ENCODE peak calls at places on chromosomes 3 and 15, in nine cellular contexts. E, Z, M, N, W, C, G, S and A are unnamed samples.

GRCh38 chr3:73625124-73625665 is 454 bp upstream of the PDZRN3 start:
- DNase-seq in M (peak), N (no peak), E (peak), S (peak), Z (no peak), W (peak), C (no peak), G (no peak), A (no peak)

GRCh38 chr3:127629462-127630403 is 748 bp downstream of the PODXL2 start:
- DNase-seq in W (no peak), E (peak), C (no peak), N (no peak), Z (no peak), G (no peak), M (peak), S (no peak), A (no peak)

GRCh38 chr3:11601446-11602241 is 42.1 kb downstream of the VGLL4 start:
- DNase-seq in M (no peak), S (peak), G (no peak), E (no peak), W (peak), C (no peak), Z (no peak), N (no peak), A (no peak)

GRCh38 chr3:121529308-121529707 is 16.5 kb downstream of the POLQ start:
- DNase-seq in G (no peak), N (no peak), S (peak), M (no peak), E (no peak), W (no peak), C (no peak), Z (no peak), A (no peak)

GRCh38 chr3:194905696-194906095 is 220.0 kb downstream of the FAM43A start:
- DNase-seq in M (no peak), W (no peak), C (no peak), E (no peak), G (no peak), S (peak), Z (no peak), N (no peak), A (no peak)

GRCh38 chr3:134857356-134857755 is 62.3 kb downstream of the EPHB1 start:
- DNase-seq in G (no peak), S (no peak), M (no peak), Z (no peak), W (no peak), C (no peak), E (no peak), N (no peak), A (no peak)

GRCh38 chr3:73786346-73786807 is 161.6 kb upstream of the PDZRN3 start:
- DNase-seq in M (no peak), Z (no peak), W (peak), S (peak), N (peak), E (no peak), C (peak), G (no peak), A (no peak)

GRCh38 chr3:56744016-56744415 is 57.7 kb downstream of the ARHGEF3 start:
- DNase-seq in W (no peak), E (no peak), Z (no peak), S (no peak), G (no peak), C (no peak), N (no peak), M (no peak), A (no peak)

GRCh38 chr3:26652157-26652556 is 29.6 kb downstream of the LRRC3B start:
- DNase-seq in M (no peak), W (no peak), G (no peak), E (peak), S (no peak), N (no peak), Z (no peak), C (no peak), A (no peak)

GRCh38 chr3:64084640-64085039 is 61.3 kb upstream of the PSMD6 start:
- DNase-seq in Z (no peak), W (no peak), E (no peak), M (no peak), S (peak), N (no peak), G (no peak), C (peak), A (no peak)

GRCh38 chr15:39300451-39301153 is 280.3 kb upstream of the THBS1 start:
- DNase-seq in M (no peak), C (no peak), S (peak), E (no peak), G (no peak), N (no peak), Z (no peak), W (no peak), A (peak)

GRCh38 chr3:14717307-14717706 is 42.4 kb downstream of the C3orf20 start:
- DNase-seq in S (no peak), C (no peak), Z (no peak), M (no peak), W (no peak), G (no peak), E (no peak), N (no peak), A (no peak)

GRCh38 chr3:188404124-188404523 is 250.2 kb downstream of the LPP start:
- DNase-seq in S (no peak), Z (no peak), E (no peak), C (no peak), W (no peak), N (no peak), G (no peak), M (no peak), A (no peak)

GRCh38 chr3:170690133-170690981 is 104.5 kb upstream of the SLC7A14 start:
- DNase-seq in M (peak), W (peak), C (no peak), G (peak), Z (no peak), S (peak), E (peak), N (no peak), A (peak)

GRCh38 chr15:81897011-81897677 is 148.7 kb downstream of the MEX3B start:
- DNase-seq in M (no peak), W (no peak), N (peak), C (no peak), S (peak), Z (no peak), G (no peak), E (no peak), A (no peak)

GRCh38 chr3:186281172-186281571 is 80.9 kb downstream of the DGKG start:
- DNase-seq in G (no peak), W (no peak), Z (no peak), N (peak), C (no peak), M (no peak), S (peak), E (no peak), A (no peak)

GRCh38 chr3:69088033-69088432 is 3.3 kb downstream of the ARL6IP5 start:
- DNase-seq in N (no peak), E (no peak), M (no peak), C (no peak), Z (no peak), W (no peak), S (peak), G (no peak), A (no peak)

GRCh38 chr3:100776736-100777135 is 67.4 kb downstream of the TFG start:
- DNase-seq in W (no peak), C (no peak), G (no peak), M (no peak), N (no peak), Z (no peak), S (no peak), E (no peak), A (peak)
- TF ChIP-seq CTCF in W (no peak), C (peak), G (no peak), M (no peak), N (no peak), Z (no peak), S (no peak), E (no peak), A (no peak)

GRCh38 chr15:68608206-68608843 is 29.5 kb downstream of the CORO2B start:
- DNase-seq in S (peak), N (no peak), G (no peak), E (peak), C (no peak), Z (peak), W (peak), M (peak), A (no peak)
- TF ChIP-seq CTCF in S (no peak), N (no peak), G (no peak), E (no peak), C (no peak), Z (no peak), W (no peak), M (no peak), A (no peak)

GRCh38 chr3:48927928-48928327 is 9.3 kb downstream of the ARIH2 start:
- DNase-seq in W (no peak), M (no peak), Z (no peak), G (no peak), S (no peak), C (no peak), N (no peak), E (no peak), A (no peak)
- TF ChIP-seq CTCF in W (no peak), M (no peak), Z (no peak), G (no peak), S (no peak), C (no peak), N (no peak), E (no peak), A (no peak)

GRCh38 chr3:1439395-1439794 is 346.6 kb downstream of the CNTN6 start:
- DNase-seq in Z (no peak), M (peak), S (no peak), W (no peak), C (no peak), N (no peak), E (peak), G (no peak), A (peak)
- TF ChIP-seq CTCF in Z (no peak), M (no peak), S (no peak), W (no peak), C (no peak), N (no peak), E (no peak), G (no peak), A (no peak)

GRCh38 chr15:72285927-72286516 is 13.7 kb upstream of the PARP6 start:
- DNase-seq in S (peak), C (no peak), N (no peak), E (peak), M (peak), W (no peak), Z (no peak), G (no peak), A (peak)
- TF ChIP-seq CTCF in S (peak), C (peak), N (peak), E (peak), M (peak), W (peak), Z (no peak), G (no peak), A (peak)

GRCh38 chr3:138265745-138266144 is 63.9 kb downstream of the NME9 start:
- DNase-seq in G (no peak), W (no peak), N (no peak), M (no peak), Z (no peak), S (no peak), E (no peak), C (no peak), A (no peak)

GRCh38 chr3:138260636-138261035 is 69.0 kb downstream of the NME9 start:
- DNase-seq in G (no peak), S (no peak), N (no peak), M (no peak), E (no peak), W (no peak), C (no peak), Z (no peak), A (no peak)

GRCh38 chr3:138259126-138259525 is 70.5 kb downstream of the NME9 start:
- DNase-seq in G (no peak), E (no peak), Z (no peak), S (no peak), C (no peak), M (no peak), W (no peak), N (no peak), A (no peak)

GRCh38 chr3:138267083-138267482 is 62.6 kb downstream of the NME9 start:
- DNase-seq in G (no peak), W (no peak), N (no peak), S (no peak), C (no peak), M (no peak), E (no peak), Z (no peak), A (no peak)

GRCh38 chr3:138263104-138263503 is 66.5 kb downstream of the NME9 start:
- DNase-seq in N (no peak), M (no peak), W (no peak), Z (no peak), C (no peak), E (no peak), G (no peak), S (no peak), A (no peak)
- TF ChIP-seq CTCF in N (peak), M (no peak), W (no peak), Z (no peak), C (peak), E (no peak), G (no peak), S (no peak), A (no peak)

DNA sequence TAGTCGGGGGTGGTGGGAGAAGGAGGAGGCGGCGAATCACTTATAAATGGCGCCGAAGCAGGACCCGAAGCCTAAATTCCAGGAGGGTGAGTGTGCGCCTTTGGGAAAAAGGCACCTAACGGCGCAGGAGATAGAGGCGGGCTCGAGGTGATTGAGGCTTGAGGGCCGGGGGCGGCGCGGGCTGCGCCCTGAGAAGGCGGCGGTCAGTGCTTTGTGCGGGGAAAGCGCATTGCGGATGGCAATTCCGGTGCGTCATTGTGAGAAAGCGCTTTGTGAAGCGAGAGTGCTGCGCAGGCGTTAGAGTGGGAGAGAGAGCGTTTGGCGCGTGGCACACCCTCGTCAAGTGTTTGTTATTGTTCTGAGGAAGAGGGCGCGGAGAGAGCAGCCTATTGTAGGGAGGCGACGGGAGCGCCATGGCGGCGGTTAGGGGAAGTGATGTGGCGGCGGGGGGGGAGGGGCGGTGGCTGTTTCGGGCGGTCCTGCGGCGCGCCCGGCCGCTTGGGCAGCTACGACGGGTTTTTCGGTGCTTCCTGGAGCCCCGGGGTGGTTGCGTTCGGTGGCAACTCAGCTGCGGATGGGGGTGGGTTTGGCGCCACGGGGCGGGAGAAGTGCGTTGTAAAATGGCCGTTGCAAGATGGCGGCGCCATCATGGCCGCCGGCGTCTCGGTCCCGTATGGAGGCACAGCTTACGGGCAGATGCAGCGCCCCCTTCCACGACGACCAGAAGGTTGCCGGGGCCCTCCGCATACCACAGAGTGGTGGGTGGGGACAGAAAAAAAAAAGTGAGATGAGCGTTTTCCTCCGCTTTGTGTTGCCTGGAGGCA is 494 bp downstream of the MORF4L1 start:
- DNase-seq in S (peak), M (peak), E (peak), G (peak), W (peak), C (peak), Z (peak), N (peak), A (peak)
- TF ChIP-seq CTCF in S (peak), M (no peak), E (peak), G (no peak), W (peak), C (peak), Z (no peak), N (peak), A (peak)

GRCh38 chr15:62125763-62126162 is 39.3 kb downstream of the C2CD4B start:
- DNase-seq in N (peak), G (no peak), M (peak), S (peak), C (no peak), Z (no peak), W (no peak), E (peak), A (peak)
- TF ChIP-seq CTCF in N (peak), G (no peak), M (peak), S (peak), C (peak), Z (no peak), W (peak), E (peak), A (peak)

GRCh38 chr3:48413611-48414010 is 16.3 kb downstream of the PLXNB1 start:
- DNase-seq in N (no peak), M (no peak), S (no peak), G (no peak), Z (no peak), C (no peak), E (no peak), W (no peak), A (no peak)

GRCh38 chr3:48416546-48416945 is 13.3 kb downstream of the PLXNB1 start:
- DNase-seq in E (no peak), N (no peak), Z (no peak), W (no peak), G (no peak), S (no peak), C (no peak), M (no peak), A (no peak)

GRCh38 chr3:48416091-48416505 is 13.8 kb downstream of the PLXNB1 start:
- DNase-seq in E (no peak), S (no peak), Z (no peak), N (no peak), C (no peak), M (no peak), W (no peak), G (no peak), A (no peak)

GRCh38 chr3:48414376-48415250 is 15.3 kb downstream of the PLXNB1 start:
- DNase-seq in Z (no peak), M (no peak), C (no peak), G (no peak), N (no peak), W (no peak), S (no peak), E (no peak), A (no peak)

GRCh38 chr3:48415251-48415953 is 14.5 kb downstream of the PLXNB1 start:
- DNase-seq in E (no peak), W (no peak), M (no peak), S (no peak), N (no peak), C (no peak), Z (no peak), G (no peak), A (no peak)
- TF ChIP-seq CTCF in E (no peak), W (no peak), M (no peak), S (no peak), N (no peak), C (no peak), Z (no peak), G (no peak), A (no peak)

GRCh38 chr3:47847256-47847655 is 44.3 kb downstream of the DHX30 start:
- DNase-seq in W (no peak), S (no peak), G (no peak), N (no peak), M (no peak), C (no peak), Z (no peak), E (no peak), A (no peak)
- TF ChIP-seq CTCF in W (no peak), S (no peak), G (no peak), N (no peak), M (no peak), C (no peak), Z (no peak), E (no peak), A (no peak)